ENCODE peak calls at places on chromosomes 12 and 14, in five cellular contexts. D is left ventricle myocardium inferior, N is tibial nerve, T is A549, W is stomach. S is an unnamed sample.

GRCh38 chr12:132495629-132496207 is 5.8 kb downstream of the FBRSL1 start:
- DNase-seq in N (no peak), D (no peak), W (no peak), T (no peak), S (no peak)

GRCh38 chr12:27279836-27280235 is 35.8 kb downstream of the STK38L start:
- DNase-seq in D (no peak), N (no peak), T (no peak), W (no peak), S (no peak)

GRCh38 chr12:18868673-18869072 is 130.8 kb downstream of the CAPZA3 start:
- DNase-seq in D (no peak), T (no peak), W (no peak), N (no peak), S (no peak)

GRCh38 chr12:7927470-7927869 is 8.5 kb downstream of the SLC2A3 start:
- DNase-seq in D (no peak), W (no peak), N (no peak), T (no peak), S (no peak)

GRCh38 chr12:62899568-62900390 is 35.2 kb downstream of the PPM1H start:
- DNase-seq in N (no peak), W (no peak), D (no peak), T (no peak), S (no peak)

GRCh38 chr12:113070117-113070906 is 13.8 kb downstream of the DTX1 start:
- DNase-seq in N (no peak), W (no peak), T (no peak), D (peak), S (no peak)

GRCh38 chr12:126338031-126338441 is 1272.8 kb downstream of the AACS start:
- DNase-seq in W (no peak), N (no peak), D (no peak), T (no peak), S (no peak)

GRCh38 chr12:23628836-23629235 is 320.6 kb downstream of the SOX5 start:
- DNase-seq in D (no peak), W (no peak), T (no peak), N (no peak), S (no peak)

GRCh38 chr12:106774808-106775524 is 484 bp downstream of the RIC8B start:
- DNase-seq in N (no peak), W (no peak), T (no peak), D (peak), S (no peak)

GRCh38 chr14:100522616-100523021 is 64.6 kb downstream of the BEGAIN start:
- DNase-seq in N (no peak), D (peak), T (no peak), W (no peak), S (no peak)

GRCh38 chr12:53599579-53599978 is 26.6 kb downstream of the ATF7 start:
- DNase-seq in W (no peak), T (no peak), D (no peak), N (no peak), S (no peak)
- H3K27ac ChIP-seq in W (no peak), T (no peak), D (peak), N (no peak), S (no peak)

DNA sequence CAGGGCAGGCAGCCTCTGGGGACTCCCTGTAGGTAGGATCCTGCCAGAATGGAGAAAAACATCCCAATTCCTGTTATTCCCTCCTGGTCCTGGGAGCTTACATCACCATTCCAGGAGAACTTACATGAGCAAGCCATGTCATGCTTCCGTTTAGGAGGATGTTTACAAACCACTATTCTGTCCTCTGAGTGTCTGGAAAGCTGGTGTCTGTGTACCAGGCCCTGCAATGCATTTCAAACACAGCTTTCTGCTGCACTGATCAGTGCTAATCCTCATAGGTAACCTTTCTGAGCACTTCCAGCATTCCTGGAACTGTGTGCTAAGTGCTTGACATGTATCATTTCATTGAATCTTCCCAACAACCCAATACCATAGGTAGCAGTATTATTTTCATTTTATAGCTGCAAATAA is 19.8 kb upstream of the MAP1LC3B2 start:
- DNase-seq in W (no peak), D (no peak), T (no peak), N (no peak), S (no peak)
- H3K27ac ChIP-seq in W (peak), D (peak), T (no peak), N (peak), S (no peak)

GRCh38 chr12:110337912-110338710 is 57.1 kb downstream of the ATP2A2 start:
- DNase-seq in T (no peak), W (no peak), D (no peak), N (no peak), S (no peak)
- H3K27ac ChIP-seq in T (no peak), W (peak), D (peak), N (no peak), S (peak)

DNA sequence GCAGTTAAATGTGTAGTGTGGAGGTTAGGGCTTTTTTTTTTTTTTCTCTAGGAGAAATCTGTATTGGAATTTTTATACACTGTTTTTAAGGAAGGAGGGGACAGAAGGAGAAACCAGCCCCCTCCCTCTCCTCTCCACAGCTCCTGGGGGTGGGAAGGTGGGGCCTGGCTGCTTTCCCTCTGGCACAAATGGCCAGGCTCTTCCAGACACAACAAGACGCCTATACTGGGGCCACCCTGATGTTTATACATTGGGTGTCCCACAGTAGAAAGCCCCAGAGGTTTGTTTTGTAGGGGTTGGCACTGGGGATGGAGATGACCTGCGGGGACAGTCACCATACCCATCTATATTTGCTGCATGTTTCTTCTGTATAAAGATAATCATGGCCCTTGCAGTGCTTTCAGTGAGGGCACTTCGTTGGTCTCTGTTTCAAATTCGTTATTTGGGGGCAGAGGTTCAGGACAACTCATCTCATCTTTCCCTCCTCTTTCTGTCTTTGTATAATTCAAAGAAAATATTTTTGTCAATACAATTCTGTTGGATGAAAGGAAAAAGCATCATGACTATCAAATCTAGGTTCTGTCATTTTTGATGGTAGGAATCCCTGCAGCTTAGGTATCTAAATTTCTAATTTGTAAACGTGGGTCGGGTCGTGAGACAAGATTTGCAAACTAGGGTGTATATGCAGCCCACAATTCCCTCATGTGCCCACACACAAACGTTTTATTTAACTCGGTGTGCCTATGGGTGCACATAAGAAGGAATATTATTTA is 2.3 kb upstream of the HOTAIR start:
- DNase-seq in N (no peak), D (no peak), W (no peak), T (no peak), S (no peak)
- H3K27ac ChIP-seq in N (no peak), D (no peak), W (no peak), T (no peak), S (peak)

GRCh38 chr14:81392976-81393643 is 7.0 kb downstream of the STON2 start:
- DNase-seq in N (no peak), T (no peak), D (no peak), W (no peak), S (no peak)

GRCh38 chr14:81394739-81395138 is 5.4 kb downstream of the STON2 start:
- DNase-seq in T (no peak), W (no peak), N (no peak), D (no peak), S (no peak)

GRCh38 chr14:81388236-81388801 is 11.8 kb downstream of the STON2 start:
- DNase-seq in T (no peak), N (no peak), D (no peak), W (no peak), S (no peak)

GRCh38 chr14:81390706-81391105 is 9.4 kb downstream of the STON2 start:
- DNase-seq in T (no peak), W (no peak), D (no peak), N (no peak), S (no peak)

GRCh38 chr14:81392052-81392451 is 8.1 kb downstream of the STON2 start:
- DNase-seq in N (no peak), D (no peak), W (no peak), T (no peak), S (no peak)
- H3K27ac ChIP-seq in N (no peak), D (no peak), W (no peak), T (no peak), S (no peak)

S was measured in gastrocnemius medialis.